ENCODE peak calls at places on chromosomes 2 and 18, in four cellular contexts. T is foreskin fibroblast, Z is fibroblast of pulmonary artery, P is choroid plexus epithelial cell. Y is an unnamed sample.

GRCh38 chr2:36737131-36737750 is 40.7 kb downstream of the VIT start:
- DNase-seq in T (no peak), Z (no peak), P (no peak), Y (no peak)

GRCh38 chr2:149422337-149422990 is 92.1 kb downstream of the LYPD6 start:
- DNase-seq in T (peak), Z (peak), P (peak), Y (peak)

GRCh38 chr18:21972281-21972680 is 197.1 kb upstream of the GATA6 start:
- DNase-seq in T (no peak), Z (no peak), P (no peak), Y (no peak)

GRCh38 chr2:120771556-120772208 is 36.0 kb downstream of the GLI2 start:
- DNase-seq in T (peak), Z (peak), P (peak), Y (peak)

GRCh38 chr18:70520867-70521266 is 232.0 kb downstream of the SOCS6 start:
- DNase-seq in T (no peak), Z (no peak), P (no peak), Y (no peak)

GRCh38 chr2:34719195-34719594 is 1120.1 kb upstream of the FAM98A start:
- DNase-seq in T (no peak), Z (no peak), P (no peak), Y (no peak)

GRCh38 chr2:7819860-7820259 is 862.0 kb upstream of the ID2 start:
- DNase-seq in T (no peak), Z (no peak), P (no peak), Y (no peak)

GRCh38 chr2:26630669-26631360 is 10.4 kb downstream of the CIB4 start:
- DNase-seq in T (peak), Z (peak), P (peak), Y (no peak)

GRCh38 chr2:39140322-39140847 is 19.5 kb upstream of the SOS1 start:
- DNase-seq in T (no peak), Z (no peak), P (no peak), Y (peak)

GRCh38 chr2:113795405-113795920 is 39.0 kb upstream of the SLC35F5 start:
- DNase-seq in T (no peak), Z (peak), P (peak), Y (no peak)

GRCh38 chr2:112794131-112794733 is 9.9 kb upstream of the IL1A start:
- DNase-seq in T (peak), Z (peak), P (peak), Y (peak)

GRCh38 chr18:31575515-31576246 is 16.0 kb upstream of the TTR start:
- DNase-seq in T (no peak), Z (no peak), P (no peak), Y (no peak)

GRCh38 chr18:9707381-9708056 is 582 bp upstream of the RAB31 start:
- DNase-seq in T (no peak), Z (peak), P (peak), Y (no peak)

GRCh38 chr2:43032248-43032893 is 194.0 kb downstream of the ZFP36L2 start:
- DNase-seq in T (no peak), Z (peak), P (no peak), Y (peak)

GRCh38 chr2:23460228-23460627 is 75.2 kb downstream of the KLHL29 start:
- DNase-seq in T (no peak), Z (peak), P (peak), Y (peak)

GRCh38 chr2:187349328-187349944 is 98.6 kb downstream of the CALCRL start:
- DNase-seq in T (no peak), Z (peak), P (peak), Y (peak)

GRCh38 chr2:134558208-134558890 is 160.5 kb downstream of the TMEM163 start:
- DNase-seq in T (no peak), Z (no peak), P (no peak), Y (no peak)

GRCh38 chr2:239299218-239299939 is 101.4 kb downstream of the HDAC4 start:
- DNase-seq in T (no peak), Z (no peak), P (no peak), Y (no peak)

GRCh38 chr2:62423235-62423634 is 82.8 kb downstream of the TMEM17 start:
- DNase-seq in T (peak), Z (peak), P (no peak), Y (peak)
- TF ChIP-seq CTCF in T (peak), Z (peak), P (peak), Y (no peak)

DNA sequence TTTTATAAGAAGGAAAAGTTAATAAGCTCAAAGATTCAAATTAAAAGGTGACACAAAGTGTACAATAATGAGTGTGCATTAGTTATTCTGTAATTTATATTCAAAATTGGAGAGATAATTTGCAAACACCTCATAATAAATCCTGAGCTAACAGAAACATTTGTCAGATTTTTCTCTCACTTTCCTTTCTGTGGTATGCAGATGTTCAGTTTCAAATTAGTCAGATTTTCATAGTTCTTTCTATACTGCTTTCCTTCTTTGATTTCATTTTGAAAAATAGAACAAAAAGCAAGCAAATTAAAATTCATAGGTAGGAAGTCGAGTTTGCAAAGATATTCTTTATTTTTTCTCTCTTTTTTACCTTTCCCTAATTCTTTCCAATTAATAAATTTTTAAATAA is 1420.1 kb upstream of the NXPH2 start:
- DNase-seq in T (no peak), Z (no peak), P (no peak), Y (no peak)
- TF ChIP-seq CTCF in T (no peak), Z (no peak), P (no peak), Y (no peak)

DNA sequence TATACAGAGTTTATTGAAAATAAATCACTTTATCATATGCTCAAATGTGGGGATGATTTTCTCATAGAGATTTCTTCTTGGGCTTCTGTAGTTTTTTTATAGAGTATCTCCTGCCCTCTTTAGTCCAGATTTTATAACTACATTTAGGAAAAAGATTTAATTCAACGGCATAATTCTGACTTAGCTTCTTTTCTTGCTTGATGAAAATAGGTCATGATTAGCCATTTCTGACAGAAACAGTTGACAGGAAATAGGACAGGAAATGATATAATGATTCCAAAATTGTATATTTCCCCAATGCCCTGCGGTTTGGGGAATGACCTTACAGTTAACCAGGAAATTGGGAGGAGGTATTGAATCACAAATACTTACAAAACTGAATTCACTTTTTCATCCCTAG is 1531.9 kb upstream of the ACVR2A start:
- DNase-seq in T (peak), Z (peak), P (peak), Y (peak)
- TF ChIP-seq CTCF in T (no peak), Z (peak), P (peak), Y (peak)

GRCh38 chr2:28621172-28622100 is 125.6 kb downstream of the PLB1 start:
- DNase-seq in T (peak), Z (peak), P (peak), Y (peak)
- TF ChIP-seq CTCF in T (peak), Z (peak), P (peak), Y (peak)